ENCODE peak calls at places on chromosome 20, in six cellular contexts. T is colonic mucosa; C is aorta; L is naive thymus-derived CD4-positive, alpha-beta T cell; D is suprapubic skin; P is transverse colon. K is an unnamed sample. For H3K4me1, the result is how much of the 10 kb centered on the place peaks cover.

GRCh38 chr20:19890358-19891117 is 126.6 kb upstream of the NAA20 start:
- DNase-seq in T (peak), C (no peak), L (no peak), D (no peak), P (no peak), K (no peak)

GRCh38 chr20:17767624-17768023 is 67.9 kb downstream of the BANF2 start:
- DNase-seq in T (peak), C (no peak), L (no peak), D (no peak), P (no peak), K (no peak)

GRCh38 chr20:15511551-15511950 is 1061.7 kb downstream of the KIF16B start:
- DNase-seq in T (no peak), C (no peak), L (no peak), D (no peak), P (no peak), K (no peak)

GRCh38 chr20:13744403-13744802 is 40.3 kb downstream of the ESF1 start:
- DNase-seq in T (no peak), C (no peak), L (no peak), D (no peak), P (no peak), K (no peak)

GRCh38 chr20:48574383-48574782 is 253.4 kb downstream of the PREX1 start:
- DNase-seq in T (no peak), C (no peak), L (no peak), D (no peak), P (no peak), K (no peak)

GRCh38 chr20:14777571-14777970 is 440.2 kb upstream of the FLRT3 start:
- DNase-seq in T (no peak), C (no peak), L (no peak), D (no peak), P (no peak), K (no peak)

GRCh38 chr20:53606364-53606985 is 12.8 kb upstream of the ZNF217 start:
- DNase-seq in T (no peak), C (no peak), L (peak), D (peak), P (no peak), K (no peak)

GRCh38 chr20:53816872-53817398 is 223.3 kb upstream of the ZNF217 start:
- DNase-seq in T (no peak), C (no peak), L (no peak), D (no peak), P (no peak), K (no peak)

GRCh38 chr20:51563597-51564332 is 21.2 kb upstream of the NFATC2 start:
- DNase-seq in T (peak), C (peak), L (no peak), D (peak), P (peak), K (peak)

GRCh38 chr20:41176711-41177552 is 39.6 kb downstream of the PLCG1 start:
- DNase-seq in T (no peak), C (no peak), L (peak), D (no peak), P (no peak), K (no peak)

GRCh38 chr20:56504373-56505005 is 20.1 kb upstream of the FAM209A start:
- DNase-seq in T (no peak), C (no peak), L (no peak), D (no peak), P (no peak), K (no peak)

GRCh38 chr20:2671977-2672376 is 8.0 kb upstream of the IDH3B start:
- DNase-seq in T (no peak), C (peak), L (no peak), D (peak), P (no peak), K (no peak)

GRCh38 chr20:2708665-2709064 is 16.1 kb downstream of the EBF4 start:
- DNase-seq in T (no peak), C (no peak), L (no peak), D (no peak), P (no peak), K (no peak)

GRCh38 chr20:10947726-10948125 is 273.9 kb upstream of the JAG1 start:
- DNase-seq in T (no peak), C (no peak), L (no peak), D (no peak), P (no peak), K (no peak)

GRCh38 chr20:56373942-56374341 is 15.2 kb downstream of the FAM210B start:
- DNase-seq in T (no peak), C (no peak), L (no peak), D (no peak), P (no peak), K (no peak)

GRCh38 chr20:4714818-4715217 is 6.9 kb upstream of the PRND start:
- DNase-seq in T (no peak), C (no peak), L (no peak), D (no peak), P (no peak), K (no peak)

GRCh38 chr20:34861386-34862084 is 11.1 kb downstream of the GGT7 start:
- DNase-seq in T (peak), C (no peak), L (peak), D (no peak), P (peak), K (peak)

GRCh38 chr20:59078231-59078630 is 35.6 kb upstream of the PRELID3B start:
- DNase-seq in T (no peak), C (no peak), L (no peak), D (no peak), P (no peak), K (no peak)

GRCh38 chr20:31497838-31498540 is 16.3 kb upstream of the HM13 start:
- DNase-seq in T (no peak), C (peak), L (no peak), D (no peak), P (no peak), K (peak)

GRCh38 chr20:18256440-18257090 is 31.8 kb upstream of the ZNF133 start:
- DNase-seq in T (no peak), C (no peak), L (no peak), D (no peak), P (no peak), K (no peak)

GRCh38 chr20:6884114-6884513 is 116.6 kb downstream of the BMP2 start:
- DNase-seq in T (no peak), C (no peak), L (no peak), D (no peak), P (no peak), K (no peak)

GRCh38 chr20:49028684-49029083 is 17.4 kb upstream of the CSE1L start:
- DNase-seq in T (no peak), C (no peak), L (no peak), D (no peak), P (no peak), K (no peak)

GRCh38 chr20:9989066-9989724 is 45.6 kb upstream of the ANKEF1 start:
- DNase-seq in T (no peak), C (no peak), L (no peak), D (no peak), P (no peak), K (no peak)

GRCh38 chr20:54629632-54630031 is 154.2 kb downstream of the DOK5 start:
- DNase-seq in T (no peak), C (no peak), L (no peak), D (no peak), P (no peak), K (no peak)

GRCh38 chr20:58551631-58552030 is 36.4 kb upstream of the APCDD1L start:
- DNase-seq in T (peak), C (no peak), L (no peak), D (no peak), P (no peak), K (no peak)

GRCh38 chr20:51711426-51711825 is 56.8 kb downstream of the ATP9A start:
- DNase-seq in T (no peak), C (no peak), L (no peak), D (no peak), P (no peak), K (no peak)

GRCh38 chr20:11394145-11394833 is 523.4 kb upstream of the BTBD3 start:
- DNase-seq in T (no peak), C (no peak), L (no peak), D (no peak), P (no peak), K (no peak)

GRCh38 chr20:17961600-17961965 is 7.0 kb downstream of the SNX5 start:
- DNase-seq in T (no peak), C (no peak), L (no peak), D (no peak), P (no peak), K (no peak)

GRCh38 chr20:52552181-52552872 is 360.7 kb upstream of the ZFP64 start:
- DNase-seq in T (no peak), C (no peak), L (no peak), D (no peak), P (no peak), K (no peak)

GRCh38 chr20:63130654-63131577 is 85.0 kb downstream of the YTHDF1 start:
- DNase-seq in T (no peak), C (peak), L (no peak), D (peak), P (no peak), K (no peak)

GRCh38 chr20:54208492-54209044 is 681 bp downstream of the PFDN4 start:
- DNase-seq in T (no peak), C (no peak), L (no peak), D (peak), P (no peak), K (no peak)

GRCh38 chr20:31542201-31542842 is 28.1 kb downstream of the HM13 start:
- DNase-seq in T (no peak), C (no peak), L (peak), D (no peak), P (no peak), K (no peak)

GRCh38 chr20:37521091-37521771 is at the start of gene NNAT:
- DNase-seq in T (no peak), C (no peak), L (no peak), D (no peak), P (no peak), K (no peak)

GRCh38 chr20:37520417-37520751 is 666 bp upstream of the NNAT start:
- DNase-seq in T (no peak), C (no peak), L (no peak), D (no peak), P (no peak), K (no peak)

GRCh38 chr20:37518059-37518458 is 3.0 kb upstream of the NNAT start:
- DNase-seq in T (no peak), C (no peak), L (no peak), D (no peak), P (peak), K (no peak)

GRCh38 chr20:37518606-37519507 is 2.2 kb upstream of the NNAT start:
- DNase-seq in T (no peak), C (no peak), L (no peak), D (no peak), P (peak), K (no peak)

GRCh38 chr20:37519508-37520416 is 1.3 kb upstream of the NNAT start:
- DNase-seq in T (no peak), C (no peak), L (no peak), D (no peak), P (peak), K (no peak)
- H3K4me3 ChIP-seq in T (no peak), C (no peak), L (no peak), D (no peak), P (no peak), K (peak)

DNA sequence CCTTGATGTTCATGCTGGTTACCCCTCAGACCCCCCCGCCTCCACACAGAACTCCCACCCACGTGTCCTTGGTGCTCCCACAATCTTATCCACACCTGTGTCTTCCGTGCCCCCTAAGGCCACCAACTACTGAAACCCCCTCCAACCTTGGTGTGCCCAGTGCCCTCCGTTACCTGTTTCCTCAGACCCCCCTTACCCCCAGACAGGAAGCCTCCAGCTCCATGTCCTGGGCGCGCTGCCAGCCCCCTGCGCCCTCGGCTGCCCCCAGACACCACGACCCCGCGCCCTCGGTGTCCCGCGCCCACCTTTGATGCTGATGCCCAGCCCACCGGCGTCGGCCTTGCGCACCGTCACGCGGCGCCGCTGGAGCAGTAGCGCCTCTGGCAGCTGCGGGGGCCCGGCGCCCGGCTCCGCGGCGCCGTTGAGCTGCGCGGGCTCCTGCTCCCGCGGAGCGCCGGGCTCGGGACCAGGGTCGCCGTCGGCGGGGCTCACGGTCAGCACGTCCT is 504 bp downstream of the SNTA1 start:
- DNase-seq in T (peak), C (peak), L (no peak), D (peak), P (peak), K (peak)
- H3K27ac ChIP-seq in T (peak), C (peak), L (no peak), D (peak), P (peak), K (peak)

DNA sequence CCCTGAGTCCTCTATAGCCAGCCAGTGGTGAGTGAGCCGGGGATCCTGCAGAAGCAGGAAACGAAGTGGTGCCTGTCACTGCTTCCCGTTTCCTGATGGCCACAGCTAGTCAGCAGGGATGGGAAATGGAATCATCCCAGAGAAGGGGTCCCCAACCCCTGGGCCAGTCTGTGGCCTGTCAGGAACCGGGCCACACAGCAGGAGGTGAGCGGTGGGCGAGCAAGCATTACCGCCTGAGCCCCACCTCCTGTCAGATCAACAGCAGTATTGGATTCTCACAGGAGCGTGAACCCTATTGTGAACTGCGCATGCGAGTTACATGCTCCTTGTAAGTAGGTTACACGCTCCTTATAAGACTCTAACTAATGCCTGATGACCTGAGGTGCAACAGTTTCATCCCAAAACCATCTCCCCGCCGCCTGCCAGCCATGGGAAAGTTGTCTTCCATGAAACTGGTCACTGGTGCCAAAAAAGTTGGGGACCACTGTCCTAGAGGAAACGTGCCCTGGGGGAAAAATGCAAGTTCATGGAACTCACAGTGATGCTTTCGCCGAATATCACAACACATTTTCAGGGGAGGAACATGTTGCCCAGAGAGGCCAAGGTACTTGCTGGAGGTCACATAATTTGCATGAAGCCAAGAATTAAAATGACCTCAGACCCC is 113.8 kb downstream of the JPH2 start:
- DNase-seq in T (no peak), C (no peak), L (no peak), D (no peak), P (no peak), K (peak)
- H3K4me1 ChIP-seq in T (under half), C (under half), L (under half), D (under half), P (under half), K (under half)

GRCh38 chr20:39822667-39823066 is 860.5 kb downstream of the DHX35 start:
- DNase-seq in T (no peak), C (no peak), L (no peak), D (no peak), P (no peak), K (no peak)

GRCh38 chr20:39825950-39826349 is 863.1 kb downstream of the MAFB start:
- DNase-seq in T (no peak), C (no peak), L (no peak), D (no peak), P (no peak), K (no peak)

GRCh38 chr20:39825524-39825923 is 863.4 kb downstream of the DHX35 start:
- DNase-seq in T (no peak), C (no peak), L (no peak), D (no peak), P (no peak), K (no peak)

DNA sequence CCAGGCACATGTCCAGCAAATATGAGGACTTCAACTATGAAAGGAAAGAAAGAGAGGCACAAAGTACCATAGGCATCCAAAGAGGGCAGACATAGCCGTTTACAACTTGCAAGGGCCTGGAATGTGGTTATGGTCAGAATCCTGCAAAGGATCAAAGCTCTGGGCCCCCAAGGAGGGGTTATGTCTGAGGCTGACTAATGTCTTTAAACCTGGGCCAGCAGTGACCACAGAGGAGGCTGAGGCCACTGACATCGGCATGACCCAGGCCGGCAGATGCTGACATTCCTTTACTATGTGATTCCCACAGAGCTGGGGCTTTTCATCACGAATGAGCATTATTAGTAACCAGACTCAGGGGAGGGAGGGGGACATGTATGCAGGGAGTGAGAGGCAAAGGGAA is 861.1 kb downstream of the DHX35 start:
- DNase-seq in T (no peak), C (no peak), L (no peak), D (no peak), P (no peak), K (no peak)
- H3K4me3 ChIP-seq in T (no peak), C (no peak), L (no peak), D (no peak), P (no peak), K (no peak)

K was measured in psoas muscle.